ENCODE peak calls at places on chromosomes 16 and 17, in five cellular contexts. P is caudate nucleus, Q is Panc1, L is fibroblast of the conjunctiva, B is H7. T is an unnamed sample.

GRCh38 chr16:53083123-53083522 is 28.3 kb downstream of the CHD9 start:
- DNase-seq in P (no peak), Q (no peak), L (no peak), B (no peak), T (no peak)

GRCh38 chr17:81295678-81296381 is 723 bp upstream of the SLC38A10 start:
- DNase-seq in P (peak), Q (no peak), L (no peak), B (peak), T (no peak)

GRCh38 chr16:85463672-85464071 is 149.4 kb upstream of the GSE1 start:
- DNase-seq in P (no peak), Q (no peak), L (no peak), B (peak), T (no peak)

GRCh38 chr17:77842148-77842905 is 116.2 kb upstream of the TNRC6C start:
- DNase-seq in P (no peak), Q (no peak), L (no peak), B (no peak), T (no peak)

GRCh38 chr16:73082608-73083007 is 34.7 kb upstream of the ZFHX3 start:
- DNase-seq in P (no peak), Q (peak), L (peak), B (no peak), T (no peak)

GRCh38 chr17:7858487-7858832 is 657 bp downstream of the CYB5D1 start:
- DNase-seq in P (no peak), Q (no peak), L (no peak), B (peak), T (no peak)

GRCh38 chr16:47905771-47906170 is 250.0 kb downstream of the ABCC12 start:
- DNase-seq in P (no peak), Q (no peak), L (no peak), B (no peak), T (no peak)

GRCh38 chr16:80580109-80580832 is 39.5 kb downstream of the DYNLRB2 start:
- DNase-seq in P (no peak), Q (no peak), L (no peak), B (no peak), T (no peak)

GRCh38 chr17:1414001-1414574 is 14.1 kb upstream of the YWHAE start:
- DNase-seq in P (no peak), Q (no peak), L (no peak), B (no peak), T (no peak)

GRCh38 chr17:51540151-51540550 is 279.8 kb downstream of the UTP18 start:
- DNase-seq in P (peak), Q (no peak), L (no peak), B (no peak), T (peak)

GRCh38 chr17:245611-246010 is 64.2 kb upstream of the DOC2B start:
- DNase-seq in P (no peak), Q (no peak), L (no peak), B (no peak), T (no peak)

GRCh38 chr17:27544350-27545131 is 86.4 kb upstream of the LGALS9 start:
- DNase-seq in P (no peak), Q (no peak), L (no peak), B (no peak), T (no peak)

GRCh38 chr16:26027060-26027459 is 335.3 kb downstream of the HS3ST4 start:
- DNase-seq in P (no peak), Q (no peak), L (no peak), B (no peak), T (no peak)

GRCh38 chr16:57723170-57723569 is 12.4 kb upstream of the KATNB1 start:
- DNase-seq in P (no peak), Q (no peak), L (no peak), B (peak), T (no peak)

GRCh38 chr16:75116081-75116910 is at the start of gene LDHD:
- DNase-seq in P (peak), Q (no peak), L (peak), B (peak), T (peak)

GRCh38 chr17:57707892-57708291 is 37.2 kb downstream of the CCDC182 start:
- DNase-seq in P (no peak), Q (no peak), L (no peak), B (peak), T (peak)

GRCh38 chr17:67270411-67270810 is 25.4 kb upstream of the HELZ start:
- DNase-seq in P (no peak), Q (no peak), L (no peak), B (no peak), T (no peak)